ENCODE peak calls at places on chromosomes 3 and 15, in five cellular contexts. L is dorsolateral prefrontal cortex, U is psoas muscle, C is AG09309, V is body of pancreas. E is an unnamed sample.

GRCh38 chr15:101027273-101027901 is 108.2 kb downstream of the LRRK1 start:
- DNase-seq in L (peak; percentile 13), U (no peak), C (no peak), V (no peak), E (no peak)

GRCh38 chr15:51299187-51300015 is 39.0 kb downstream of the CYP19A1 start:
- DNase-seq in L (no peak), U (no peak), C (no peak), V (no peak), E (no peak)

GRCh38 chr3:195557327-195557726 is 14.2 kb upstream of the PPP1R2 start:
- DNase-seq in L (no peak), U (no peak), C (no peak), V (no peak), E (no peak)

GRCh38 chr3:12350151-12350813 is 61.4 kb downstream of the PPARG start:
- DNase-seq in L (no peak), U (no peak), C (no peak), V (peak; percentile 65), E (peak; percentile 66)

GRCh38 chr15:71683401-71684274 is 126.7 kb upstream of the NR2E3 start:
- DNase-seq in L (no peak), U (no peak), C (peak; percentile 34), V (no peak), E (peak; percentile 45)

GRCh38 chr15:71294636-71295241 is 179.5 kb downstream of the THSD4 start:
- DNase-seq in L (no peak), U (no peak), C (peak; percentile 88), V (peak; percentile 23), E (peak; percentile 97)

GRCh38 chr15:74294010-74294409 is 57.9 kb downstream of the CCDC33 start:
- DNase-seq in L (no peak), U (no peak), C (no peak), V (no peak), E (no peak)

GRCh38 chr3:134796313-134797079 is 1.4 kb downstream of the EPHB1 start:
- DNase-seq in L (no peak), U (peak; percentile 65), C (no peak), V (no peak), E (peak; percentile 24)

GRCh38 chr15:37054336-37054735 is 46.0 kb downstream of the MEIS2 start:
- DNase-seq in L (no peak), U (no peak), C (no peak), V (no peak), E (no peak)

GRCh38 chr3:127206611-127207516 is 13.9 kb downstream of the PRR23E start:
- DNase-seq in L (no peak), U (peak; percentile 36), C (no peak), V (no peak), E (no peak)

GRCh38 chr3:38281895-38282686 is at the start of gene SLC22A14:
- DNase-seq in L (no peak), U (no peak), C (no peak), V (no peak), E (no peak)

GRCh38 chr3:128800241-128801187 is 74.5 kb downstream of the RAB7A start:
- DNase-seq in L (no peak), U (peak; percentile 82), C (no peak), V (no peak), E (no peak)

GRCh38 chr15:28944696-28945300 is 59.0 kb downstream of the APBA2 start:
- DNase-seq in L (no peak), U (no peak), C (no peak), V (no peak), E (no peak)

GRCh38 chr15:67174864-67175573 is 79.4 kb downstream of the AAGAB start:
- DNase-seq in L (no peak), U (no peak), C (no peak), V (no peak), E (no peak)

GRCh38 chr3:136120373-136121348 is 75.5 kb downstream of the MSL2 start:
- DNase-seq in L (no peak), U (no peak), C (no peak), V (no peak), E (peak; percentile 22)

GRCh38 chr3:130508970-130509369 is 8.0 kb upstream of the COL6A6 start:
- DNase-seq in L (no peak), U (no peak), C (no peak), V (no peak), E (peak; percentile 47)

GRCh38 chr3:161295325-161295724 is 74.2 kb downstream of the NMD3 start:
- DNase-seq in L (no peak), U (no peak), C (no peak), V (no peak), E (no peak)

GRCh38 chr3:123602325-123602724 is 17.5 kb upstream of the HACD2 start:
- DNase-seq in L (no peak), U (no peak), C (peak; percentile 34), V (peak; percentile 72), E (peak; percentile 85)
- TF ChIP-seq CTCF in L (no peak), U (no peak), C (no peak), V (no peak), E (no peak)

DNA sequence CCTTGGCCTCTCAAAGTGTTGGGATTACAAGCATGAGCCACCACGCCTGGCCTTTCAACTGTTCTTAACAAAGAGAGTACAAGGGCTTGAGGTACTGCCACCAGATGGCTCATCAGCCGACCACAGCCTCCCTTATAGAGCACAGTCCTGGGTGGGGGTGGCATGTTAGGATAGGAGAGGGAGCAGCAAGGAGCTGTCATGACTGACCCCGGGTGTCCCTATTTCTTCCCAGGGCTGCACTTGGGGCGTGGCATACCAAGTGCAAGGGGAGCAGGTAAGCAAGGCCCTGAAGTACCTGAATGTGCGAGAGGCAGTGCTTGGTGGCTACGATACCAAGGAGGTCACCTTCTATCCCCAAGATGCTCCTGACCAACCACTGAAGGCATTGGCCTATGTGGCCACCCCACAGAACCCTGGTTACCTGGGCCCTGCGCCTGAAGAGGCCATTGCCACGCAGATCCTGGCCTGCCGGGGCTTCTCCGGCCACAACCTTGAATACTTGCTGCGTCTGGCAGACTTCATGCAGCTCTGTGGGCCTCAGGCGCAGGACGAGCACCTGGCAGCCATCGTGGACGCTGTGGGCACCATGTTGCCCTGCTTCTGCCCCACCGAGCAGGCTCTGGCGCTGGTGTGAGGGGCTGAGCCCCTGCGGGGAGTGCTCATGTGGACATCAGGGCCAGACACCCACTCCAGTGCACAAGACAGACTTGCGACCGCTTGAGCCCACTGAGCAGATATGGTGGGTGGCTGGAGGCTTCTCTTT is 2.1 kb downstream of the CHAC1 start:
- DNase-seq in L (no peak), U (no peak), C (no peak), V (no peak), E (no peak)
- H3K4me3 ChIP-seq in L (no peak overlapping the region), U (peak overlapping the region; percentile 84), C (peak overlapping the region; percentile 95), V (no peak overlapping the region), E (peak overlapping the region; percentile 35)

GRCh38 chr3:68866157-68866556 is 66.2 kb downstream of the TAFA4 start:
- DNase-seq in L (no peak), U (no peak), C (no peak), V (no peak), E (no peak)
- TF ChIP-seq CTCF in L (peak; percentile 14), U (no peak), C (no peak), V (no peak), E (no peak)

GRCh38 chr3:88192631-88193030 is 42.9 kb downstream of the C3orf38 start:
- DNase-seq in L (no peak), U (no peak), C (no peak), V (no peak), E (no peak)

GRCh38 chr3:88188436-88188835 is 38.7 kb downstream of the C3orf38 start:
- DNase-seq in L (peak; percentile 50), U (peak; percentile 75), C (no peak), V (no peak), E (no peak)

GRCh38 chr3:88192010-88192409 is 42.3 kb downstream of the C3orf38 start:
- DNase-seq in L (no peak), U (no peak), C (no peak), V (no peak), E (no peak)

DNA sequence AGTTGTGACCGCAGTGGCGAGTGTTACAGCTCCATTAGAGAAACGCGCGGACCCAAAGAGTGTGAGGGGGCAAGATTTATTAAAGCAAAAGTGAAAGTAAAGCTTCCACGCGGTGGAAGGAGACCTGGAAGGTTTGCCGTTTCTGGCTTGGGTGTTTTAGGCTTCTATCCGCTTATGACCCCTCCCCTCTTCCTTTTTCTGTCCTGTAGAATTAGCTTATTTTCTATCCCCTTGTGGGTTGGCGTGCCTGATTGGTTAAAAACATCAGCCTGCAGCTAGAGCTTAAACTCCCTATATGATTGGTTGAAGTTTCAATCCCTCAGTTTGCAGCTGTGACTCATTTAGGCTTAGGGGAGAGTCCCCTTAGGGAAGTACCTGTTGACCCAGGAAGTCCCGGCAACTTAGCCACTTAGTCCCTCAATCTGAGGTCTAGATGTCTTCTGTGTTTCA is 39.6 kb downstream of the C3orf38 start:
- DNase-seq in L (no peak), U (no peak), C (no peak), V (no peak), E (no peak)
- H3K4me3 ChIP-seq in L (no peak overlapping the region), U (no peak overlapping the region), C (no peak overlapping the region), V (no peak overlapping the region), E (peak overlapping the region; percentile 6)

E was measured in fibroblast of the aortic adventitia.